ENCODE peak calls at places on chromosomes 12 and 14, in six cellular contexts. I, N, Z, B, G and R are unnamed samples.

GRCh38 chr14:77026930-77027537 is 1.5 kb downstream of the IRF2BPL start:
- DNase-seq in I (peak; percentile 45), N (no peak), Z (peak; percentile 55), B (peak; percentile 82), G (peak; percentile 52), R (peak; percentile 72)

GRCh38 chr14:99802301-99803105 is 9.3 kb downstream of the EML1 start:
- DNase-seq in I (no peak), N (no peak), Z (no peak), B (no peak), G (no peak), R (no peak)

GRCh38 chr14:103509864-103510263 is 12.8 kb downstream of the CKB start:
- DNase-seq in I (no peak), N (no peak), Z (no peak), B (peak; percentile 22), G (no peak), R (no peak)

GRCh38 chr12:129096968-129097367 is 243.7 kb downstream of the GLT1D1 start:
- DNase-seq in I (no peak), N (no peak), Z (no peak), B (no peak), G (no peak), R (no peak)

GRCh38 chr12:80745851-80746250 is 29.1 kb downstream of the MYF5 start:
- DNase-seq in I (no peak), N (no peak), Z (no peak), B (no peak), G (no peak), R (peak; percentile 2)

GRCh38 chr12:112151766-112152541 is 26.6 kb downstream of the TRAFD1 start:
- DNase-seq in I (no peak), N (no peak), Z (no peak), B (no peak), G (no peak), R (no peak)

GRCh38 chr12:115451785-115452736 is 768.1 kb upstream of the TBX3 start:
- DNase-seq in I (peak; percentile 64), N (no peak), Z (peak; percentile 91), B (peak; percentile 50), G (peak; percentile 49), R (peak; percentile 15)

GRCh38 chr14:70237710-70238109 is 49.0 kb upstream of the SLC8A3 start:
- DNase-seq in I (no peak), N (no peak), Z (no peak), B (no peak), G (no peak), R (no peak)

GRCh38 chr14:77062261-77062660 is 33.8 kb upstream of the IRF2BPL start:
- DNase-seq in I (no peak), N (no peak), Z (no peak), B (no peak), G (no peak), R (no peak)

GRCh38 chr14:65286443-65286842 is 126.1 kb upstream of the FUT8 start:
- DNase-seq in I (no peak), N (no peak), Z (peak; percentile 38), B (no peak), G (no peak), R (peak; percentile 39)

GRCh38 chr12:94603434-94604068 is 46.8 kb downstream of the TMCC3 start:
- DNase-seq in I (peak; percentile 71), N (peak; percentile 38), Z (peak; percentile 75), B (no peak), G (peak; percentile 33), R (peak; percentile 22)

GRCh38 chr14:67641902-67642749 is 22.4 kb downstream of the ARG2 start:
- DNase-seq in I (no peak), N (no peak), Z (no peak), B (no peak), G (no peak), R (no peak)

GRCh38 chr12:100868487-100868886 is 73.9 kb downstream of the ANO4 start:
- DNase-seq in I (no peak), N (no peak), Z (no peak), B (no peak), G (no peak), R (peak; percentile 6)

GRCh38 chr14:64747327-64747726 is 43.1 kb downstream of the PLEKHG3 start:
- DNase-seq in I (no peak), N (no peak), Z (no peak), B (no peak), G (no peak), R (no peak)

GRCh38 chr12:101323255-101323654 is 43.4 kb downstream of the UTP20 start:
- DNase-seq in I (no peak), N (no peak), Z (no peak), B (no peak), G (no peak), R (no peak)

GRCh38 chr12:50166776-50167025 is 468 bp downstream of the CERS5 start:
- DNase-seq in I (no peak), N (no peak), Z (no peak), B (no peak), G (no peak), R (no peak)

GRCh38 chr12:14317362-14318146 is 47.9 kb upstream of the ATF7IP start:
- DNase-seq in I (no peak), N (no peak), Z (no peak), B (no peak), G (no peak), R (no peak)

GRCh38 chr12:132227156-132227555 is 82.9 kb downstream of the NOC4L start:
- DNase-seq in I (no peak), N (no peak), Z (no peak), B (no peak), G (no peak), R (no peak)

GRCh38 chr14:58146399-58146798 is 5.6 kb downstream of the ARMH4 start:
- DNase-seq in I (no peak), N (no peak), Z (no peak), B (no peak), G (no peak), R (no peak)

GRCh38 chr14:85234626-85235025 is 295.3 kb upstream of the FLRT2 start:
- DNase-seq in I (no peak), N (no peak), Z (no peak), B (no peak), G (no peak), R (no peak)

GRCh38 chr12:57276935-57277563 is 26.1 kb upstream of the STAC3 start:
- DNase-seq in I (peak; percentile 46), N (no peak), Z (peak; percentile 75), B (no peak), G (no peak), R (peak; percentile 59)

GRCh38 chr12:111359231-111359913 is 9.5 kb downstream of the PHETA1 start:
- DNase-seq in I (no peak), N (no peak), Z (no peak), B (no peak), G (no peak), R (peak; percentile 4)

GRCh38 chr12:7075931-7076330 is 15.4 kb downstream of the C1S start:
- DNase-seq in I (no peak), N (no peak), Z (no peak), B (no peak), G (no peak), R (peak; percentile 73)

GRCh38 chr12:89960011-89960507 is 251.4 kb upstream of the ATP2B1 start:
- DNase-seq in I (no peak), N (no peak), Z (no peak), B (no peak), G (no peak), R (peak; percentile 83)

GRCh38 chr12:126952106-126953007 is 1314.6 kb upstream of the TMEM132C start:
- DNase-seq in I (no peak), N (no peak), Z (no peak), B (no peak), G (no peak), R (no peak)

DNA sequence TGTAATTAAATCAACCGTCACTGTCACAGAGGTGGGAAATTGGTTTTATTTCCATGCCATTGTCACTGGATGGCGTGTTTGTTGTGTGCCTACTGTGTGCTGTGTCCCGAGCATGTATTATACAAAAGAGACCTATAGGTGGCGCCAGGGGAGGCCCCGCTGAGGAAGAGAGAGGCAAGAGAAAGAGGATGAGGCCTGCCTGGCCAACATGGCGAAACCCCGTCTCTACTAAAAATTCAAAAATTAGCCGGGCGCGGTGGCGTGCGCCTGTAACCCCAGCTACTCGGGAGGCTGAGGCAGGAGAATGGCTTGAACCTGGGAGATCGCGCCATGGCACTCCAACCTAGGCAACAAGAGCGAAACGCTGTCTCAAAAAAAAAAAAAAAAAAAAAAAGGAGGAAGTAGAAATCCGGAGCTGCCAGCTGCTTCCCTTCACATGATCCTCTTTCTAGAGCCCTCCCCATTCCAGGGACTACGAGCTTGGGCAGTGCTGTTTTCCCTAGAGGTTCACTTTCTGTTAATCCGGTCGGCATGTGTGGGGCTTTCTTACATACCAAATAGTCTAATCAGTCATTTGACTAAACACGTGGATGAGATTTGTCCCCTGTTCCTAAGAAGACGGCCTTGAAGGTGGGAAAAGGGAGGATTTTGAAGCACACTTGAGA is 6.4 kb upstream of the CCDC175 start:
- DNase-seq in I (peak; percentile 45), N (no peak), Z (peak; percentile 73), B (no peak), G (no peak), R (no peak)
- TF ChIP-seq CTCF in I (peak; percentile 38), N (no peak), Z (peak; percentile 77), B (no peak), G (no peak), R (no peak)

GRCh38 chr14:49892301-49892635 is 614 bp upstream of the ARF6 start:
- DNase-seq in I (no peak), N (no peak), Z (peak; percentile 60), B (no peak), G (peak; percentile 56), R (peak; percentile 94)
- TF ChIP-seq CTCF in I (no peak), N (no peak), Z (no peak), B (no peak), G (peak; percentile 43), R (no peak)

DNA sequence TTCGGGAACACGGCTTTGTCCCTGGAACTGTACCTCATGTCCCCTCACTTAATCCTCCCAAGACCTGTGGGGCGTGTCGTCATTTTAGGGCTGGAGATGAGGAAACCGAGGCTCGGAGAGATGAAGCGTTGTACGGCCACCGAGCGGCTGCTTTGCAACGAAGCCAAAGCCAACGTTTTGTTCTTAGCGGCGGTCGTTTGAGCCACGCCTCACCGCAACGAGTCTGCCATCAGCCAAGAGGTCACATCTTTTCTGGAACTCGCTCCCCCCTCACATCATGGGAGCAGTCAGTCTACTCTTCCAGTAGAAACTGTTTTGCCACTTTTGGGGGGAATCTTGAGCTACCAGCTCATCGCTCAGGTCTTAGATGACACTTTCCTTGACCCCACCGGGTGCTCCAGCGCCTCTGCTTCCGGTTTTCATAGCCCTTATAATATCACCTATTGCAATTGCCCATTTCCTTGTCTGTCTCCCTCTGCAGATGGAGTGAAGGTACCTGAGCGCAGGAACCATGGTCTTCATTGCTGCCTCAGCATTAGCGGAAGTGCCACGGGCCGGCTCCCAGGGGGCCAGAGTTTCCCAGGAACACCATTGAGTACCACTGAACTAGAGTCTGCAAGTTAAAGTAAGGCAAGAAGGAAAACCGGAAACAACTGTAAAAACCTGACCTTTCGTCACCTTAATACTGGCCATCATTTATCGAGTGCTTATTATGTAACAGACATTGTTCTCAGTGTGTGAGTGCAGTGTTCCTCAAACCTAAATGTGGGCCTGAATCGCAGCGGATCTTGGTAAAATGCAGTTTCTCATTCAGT is 19.6 kb downstream of the NINJ2 start:
- DNase-seq in I (no peak), N (no peak), Z (peak; percentile 40), B (peak; percentile 79), G (no peak), R (no peak)
- TF ChIP-seq CTCF in I (no peak), N (no peak), Z (no peak), B (no peak), G (no peak), R (no peak)

DNA sequence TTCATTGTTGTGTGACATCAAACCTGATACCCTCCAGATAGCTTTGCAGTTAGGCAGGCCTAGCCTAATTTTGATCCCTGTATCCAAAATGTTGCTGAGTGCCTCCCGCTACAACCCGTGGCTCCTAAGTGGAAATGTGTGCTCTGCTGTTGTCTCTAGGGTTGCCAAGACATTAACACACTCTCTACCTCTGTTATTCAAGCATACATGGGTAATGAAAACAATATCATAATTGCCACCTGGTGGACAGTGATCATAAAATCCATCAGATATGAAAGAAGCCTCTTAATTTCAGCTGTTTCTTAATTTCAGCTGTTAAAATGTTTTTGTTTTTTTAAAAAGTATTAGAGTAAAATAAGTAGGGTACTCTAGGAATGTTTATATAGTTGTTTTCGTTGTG is 93.5 kb downstream of the PLEKHA5 start:
- DNase-seq in I (no peak), N (no peak), Z (peak; percentile 27), B (no peak), G (no peak), R (no peak)
- TF ChIP-seq CTCF in I (no peak), N (no peak), Z (no peak), B (no peak), G (peak; percentile 38), R (no peak)